ENCODE peak calls at places on chromosomes 13 and 19, in eight cellular contexts. Y is mammary epithelial cell; X is stimulated activated CD4-positive, alpha-beta T cell treated with anti-CD3 and anti-CD28 coated beads, Interleukin-12 subunit alpha, Interleukin-12 subunit beta, amount 100 ng/mL, for 24 hours; Z is Ammon's horn; E is neural progenitor cell; K is endothelial cell; I is head of caudate nucleus; M is fibroblast of mammary gland. T is an unnamed sample.

GRCh38 chr13:54845351-54845965 is 1816.8 kb downstream of the OLFM4 start:
- DNase-seq in Y (no peak), X (no peak), Z (no peak), E (peak), K (no peak), I (no peak), M (no peak), T (no peak)

GRCh38 chr13:97122381-97122996 is 99.6 kb upstream of the MBNL2 start:
- DNase-seq in Y (peak), X (no peak), Z (no peak), E (no peak), K (no peak), I (no peak), M (peak), T (no peak)

GRCh38 chr19:29483944-29484581 is 41.7 kb upstream of the VSTM2B start:
- DNase-seq in Y (no peak), X (no peak), Z (no peak), E (no peak), K (no peak), I (no peak), M (no peak), T (no peak)

GRCh38 chr19:37941820-37942515 is 35.0 kb downstream of the SIPA1L3 start:
- DNase-seq in Y (no peak), X (no peak), Z (no peak), E (peak), K (no peak), I (no peak), M (no peak), T (no peak)

GRCh38 chr13:68481130-68481529 is 1251.0 kb upstream of the PCDH9 start:
- DNase-seq in Y (no peak), X (no peak), Z (no peak), E (no peak), K (no peak), I (no peak), M (no peak), T (no peak)

GRCh38 chr13:47803131-47803530 is 197.9 kb downstream of the SUCLA2 start:
- DNase-seq in Y (no peak), X (no peak), Z (no peak), E (no peak), K (no peak), I (no peak), M (no peak), T (no peak)

GRCh38 chr13:95579303-95579702 is 26.8 kb downstream of the CLDN10 start:
- DNase-seq in Y (no peak), X (no peak), Z (no peak), E (no peak), K (no peak), I (no peak), M (no peak), T (no peak)

GRCh38 chr19:38653028-38653571 is 5.7 kb downstream of the ACTN4 start:
- DNase-seq in Y (peak), X (no peak), Z (no peak), E (no peak), K (no peak), I (no peak), M (peak), T (no peak)

GRCh38 chr19:17703823-17704463 is 15.3 kb upstream of the MAP1S start:
- DNase-seq in Y (peak), X (peak), Z (peak), E (peak), K (peak), I (peak), M (peak), T (no peak)

GRCh38 chr19:35462476-35462953 is 14.5 kb downstream of the FFAR2 start:
- DNase-seq in Y (no peak), X (no peak), Z (peak), E (no peak), K (no peak), I (no peak), M (no peak), T (peak)

GRCh38 chr19:41968751-41969150 is 9.6 kb upstream of the RABAC1 start:
- DNase-seq in Y (no peak), X (no peak), Z (no peak), E (no peak), K (no peak), I (no peak), M (no peak), T (no peak)

GRCh38 chr13:94435604-94436226 is 43.8 kb downstream of the DCT start:
- DNase-seq in Y (peak), X (no peak), Z (peak), E (peak), K (no peak), I (no peak), M (peak), T (peak)

GRCh38 chr13:112343591-112343990 is 32.6 kb upstream of the SPACA7 start:
- DNase-seq in Y (no peak), X (no peak), Z (no peak), E (no peak), K (no peak), I (no peak), M (no peak), T (no peak)

GRCh38 chr13:44620057-44620456 is 43.9 kb upstream of the TSC22D1 start:
- DNase-seq in Y (peak), X (no peak), Z (no peak), E (peak), K (no peak), I (no peak), M (peak), T (no peak)